ENCODE peak calls at places on chromosomes 12 and 14, in eight cellular contexts. U is upper lobe of right lung, F is AG09319, A is cardiac muscle cell, Z is astrocyte of the spinal cord, O is fibroblast of mammary gland, K is A549, V is type B pancreatic cell. L is an unnamed sample.

GRCh38 chr14:106586098-106586704 is 1059.8 kb downstream of the TMEM121 start:
- DNase-seq in F (no peak), O (no peak), A (no peak), K (peak), U (peak), Z (no peak), V (no peak), L (no peak)

GRCh38 chr12:121673013-121673441 is 3.6 kb upstream of the MORN3 start:
- DNase-seq in V (no peak), F (no peak), U (no peak), O (no peak), Z (no peak), K (no peak), A (no peak), L (peak)

GRCh38 chr14:93811020-93811419 is 22.7 kb upstream of the PRIMA1 start:
- DNase-seq in V (no peak), A (no peak), K (no peak), O (no peak), Z (no peak), U (no peak), F (no peak), L (no peak)

GRCh38 chr12:87272846-87273245 is 756.4 kb downstream of the C12orf50 start:
- DNase-seq in A (no peak), U (no peak), O (no peak), K (no peak), V (no peak), Z (no peak), F (no peak), L (no peak)

GRCh38 chr14:70666364-70666691 is 24.6 kb downstream of the TTC9 start:
- DNase-seq in U (no peak), O (no peak), A (peak), F (no peak), Z (no peak), K (no peak), V (no peak), L (no peak)

GRCh38 chr12:21991526-21991925 is 50.3 kb upstream of the ABCC9 start:
- DNase-seq in O (no peak), U (no peak), V (no peak), F (no peak), K (no peak), A (no peak), Z (no peak), L (no peak)

GRCh38 chr14:100580316-100581227 is 6.6 kb downstream of the BEGAIN start:
- DNase-seq in Z (no peak), K (no peak), F (no peak), U (peak), A (no peak), V (no peak), O (no peak), L (no peak)

GRCh38 chr14:54572316-54572715 is 5.4 kb downstream of the SAMD4A start:
- DNase-seq in K (peak), F (no peak), V (no peak), O (peak), U (no peak), Z (no peak), A (peak), L (peak)

GRCh38 chr12:100185361-100185894 is 15.2 kb upstream of the ACTR6 start:
- DNase-seq in U (no peak), O (no peak), K (no peak), A (no peak), F (no peak), Z (no peak), V (peak), L (no peak)

GRCh38 chr12:59404109-59404650 is 191.6 kb upstream of the SLC16A7 start:
- DNase-seq in A (no peak), O (no peak), F (no peak), V (no peak), Z (no peak), U (no peak), K (no peak), L (no peak)

GRCh38 chr12:47789712-47790489 is 16.9 kb downstream of the SLC48A1 start:
- DNase-seq in K (no peak), O (no peak), U (no peak), A (no peak), Z (no peak), V (no peak), F (no peak), L (no peak)

GRCh38 chr12:60345442-60345841 is 749.6 kb downstream of the SLC16A7 start:
- DNase-seq in A (no peak), U (no peak), K (no peak), O (no peak), Z (no peak), F (no peak), V (no peak), L (no peak)

GRCh38 chr14:39218171-39218769 is 15.4 kb upstream of the MIA2 start:
- DNase-seq in U (no peak), F (no peak), K (peak), O (peak), V (no peak), A (peak), Z (peak), L (no peak)

GRCh38 chr12:54222609-54223008 is 33.8 kb upstream of the SMUG1 start:
- DNase-seq in Z (peak), O (peak), K (no peak), V (no peak), U (no peak), A (peak), F (peak), L (no peak)

GRCh38 chr12:10873374-10873773 is 10.7 kb downstream of the PRH1 start:
- DNase-seq in O (no peak), Z (peak), F (no peak), A (peak), V (no peak), K (no peak), U (no peak), L (no peak)

GRCh38 chr12:18074001-18074400 is 16.0 kb downstream of the RERGL start:
- DNase-seq in V (no peak), A (no peak), O (no peak), Z (no peak), F (no peak), U (no peak), K (no peak), L (no peak)

GRCh38 chr14:59217011-59217410 is 28.5 kb downstream of the DAAM1 start:
- DNase-seq in O (no peak), F (no peak), V (no peak), U (no peak), K (no peak), A (no peak), Z (peak), L (no peak)

GRCh38 chr12:21296751-21297406 is 37.8 kb downstream of the SLCO1A2 start:
- DNase-seq in F (no peak), K (peak), A (peak), U (no peak), O (peak), V (no peak), Z (peak), L (no peak)

GRCh38 chr14:38079886-38080285 is 127.8 kb upstream of the SSTR1 start:
- DNase-seq in U (no peak), F (no peak), K (no peak), A (no peak), Z (no peak), V (no peak), O (no peak), L (no peak)

GRCh38 chr14:91354221-91354916 is 63.3 kb downstream of the CCDC88C start:
- DNase-seq in U (no peak), F (no peak), A (peak), Z (peak), O (peak), K (no peak), V (no peak), L (no peak)

GRCh38 chr12:8145754-8146415 is 10.9 kb upstream of the ZNF705A start:
- DNase-seq in A (peak), K (no peak), F (peak), V (no peak), O (peak), Z (peak), U (peak), L (no peak)

GRCh38 chr14:93332032-93332852 is 594 bp downstream of the BTBD7 start:
- DNase-seq in Z (peak), K (peak), F (no peak), A (peak), O (peak), U (peak), V (peak), L (peak)

GRCh38 chr12:11747969-11748368 is 98.5 kb downstream of the ETV6 start:
- DNase-seq in V (no peak), Z (no peak), K (no peak), U (no peak), F (no peak), O (no peak), A (no peak), L (no peak)

GRCh38 chr12:91627225-91627624 is 444.6 kb upstream of the DCN start:
- DNase-seq in O (no peak), U (no peak), K (no peak), Z (no peak), A (no peak), F (no peak), V (no peak), L (no peak)

GRCh38 chr12:25960176-25960575 is 1.7 kb downstream of the RASSF8 start:
- DNase-seq in A (peak), U (no peak), O (peak), V (no peak), F (no peak), K (peak), Z (peak), L (peak)

GRCh38 chr14:86203843-86204242 is 673.9 kb downstream of the FLRT2 start:
- DNase-seq in K (no peak), Z (no peak), O (no peak), A (no peak), F (no peak), V (no peak), U (no peak), L (no peak)

GRCh38 chr12:124032265-124032886 is 59.4 kb downstream of the ZNF664 start:
- DNase-seq in V (no peak), U (no peak), A (peak), K (peak), Z (peak), O (peak), F (no peak), L (peak)

GRCh38 chr12:106956048-106956935 is 585 bp downstream of the TMEM263 start:
- DNase-seq in V (no peak), A (peak), Z (peak), K (peak), U (peak), F (peak), O (peak), L (peak)

GRCh38 chr12:65607271-65607880 is 216.9 kb upstream of the HMGA2 start:
- DNase-seq in F (no peak), K (no peak), V (no peak), U (no peak), O (peak), Z (peak), A (no peak), L (no peak)

GRCh38 chr12:105899589-105899988 is 239.2 kb downstream of the NUAK1 start:
- DNase-seq in F (no peak), U (no peak), O (no peak), A (peak), K (no peak), Z (no peak), V (no peak), L (no peak)

GRCh38 chr12:12126551-12126950 is 55.8 kb downstream of the BCL2L14 start:
- DNase-seq in U (no peak), F (no peak), V (no peak), K (no peak), Z (no peak), A (no peak), O (peak), L (no peak)

GRCh38 chr14:29650554-29651269 is 276.9 kb downstream of the PRKD1 start:
- DNase-seq in A (peak), F (no peak), K (no peak), V (no peak), O (no peak), Z (no peak), U (no peak), L (no peak)

GRCh38 chr12:51198568-51199400 is 19.1 kb downstream of the POU6F1 start:
- DNase-seq in O (no peak), K (no peak), Z (no peak), V (no peak), F (no peak), A (no peak), U (no peak), L (no peak)

DNA sequence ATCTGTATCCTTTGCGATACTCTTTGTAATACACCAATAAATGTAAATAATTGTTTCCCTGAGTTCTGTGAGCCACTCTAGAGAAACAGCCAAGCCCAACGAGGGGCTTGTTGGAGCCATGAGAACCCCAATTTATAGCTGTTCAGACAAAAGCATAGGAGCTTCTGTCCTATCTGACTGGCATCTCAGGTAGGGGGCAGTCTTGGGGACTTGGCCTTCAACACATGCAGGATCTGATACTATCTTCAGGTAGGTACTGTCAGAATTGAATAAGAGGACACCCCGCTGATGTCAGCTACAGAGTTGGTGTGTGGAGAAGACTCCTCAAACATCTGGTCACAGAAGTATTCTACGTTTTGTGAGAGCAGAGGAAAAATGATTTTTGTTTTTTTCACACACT is 25.3 kb downstream of the TXNDC16 start:
- DNase-seq in A (no peak), Z (no peak), U (no peak), V (no peak), F (no peak), K (no peak), O (no peak), L (no peak)
- TF ChIP-seq CTCF in A (no peak), Z (no peak), U (no peak), V (no peak), F (no peak), K (no peak), O (no peak), L (no peak)

GRCh38 chr12:39072658-39073057 is 167.3 kb upstream of the CPNE8 start:
- DNase-seq in F (no peak), O (no peak), A (no peak), K (no peak), Z (no peak), U (no peak), V (no peak), L (no peak)
- TF ChIP-seq CTCF in F (no peak), O (no peak), A (no peak), K (no peak), Z (no peak), U (no peak), V (no peak), L (no peak)

GRCh38 chr14:24956104-24956503 is 93.8 kb downstream of the STXBP6 start:
- DNase-seq in V (no peak), U (no peak), K (no peak), O (no peak), A (no peak), F (no peak), Z (no peak), L (no peak)

GRCh38 chr14:24948261-24948847 is 101.6 kb downstream of the STXBP6 start:
- DNase-seq in V (no peak), Z (no peak), U (no peak), O (no peak), K (no peak), A (no peak), F (no peak), L (no peak)

GRCh38 chr14:24954037-24954696 is 95.8 kb downstream of the STXBP6 start:
- DNase-seq in U (no peak), Z (no peak), F (no peak), A (no peak), K (no peak), O (no peak), V (no peak), L (no peak)

GRCh38 chr14:24954697-24955037 is 95.3 kb downstream of the STXBP6 start:
- DNase-seq in U (no peak), Z (no peak), F (no peak), V (no peak), K (no peak), O (no peak), A (no peak), L (no peak)

GRCh38 chr14:24952851-24953666 is 96.9 kb downstream of the STXBP6 start:
- DNase-seq in K (peak), V (no peak), A (no peak), U (no peak), F (no peak), Z (no peak), O (peak), L (peak)
- TF ChIP-seq CTCF in K (no peak), V (peak), A (no peak), U (peak), F (no peak), Z (no peak), O (no peak), L (no peak)

GRCh38 chr14:49294736-49295135 is 291.4 kb downstream of the RPS29 start:
- DNase-seq in V (no peak), F (no peak), Z (no peak), A (no peak), K (no peak), O (no peak), U (no peak), L (no peak)
- TF ChIP-seq CTCF in V (no peak), F (no peak), Z (no peak), A (no peak), K (no peak), O (no peak), U (no peak), L (no peak)

GRCh38 chr12:24769682-24770081 is 179.2 kb downstream of the BCAT1 start:
- DNase-seq in V (no peak), Z (no peak), A (no peak), U (no peak), F (no peak), O (no peak), K (no peak), L (no peak)
- TF ChIP-seq CTCF in V (no peak), Z (no peak), A (no peak), U (no peak), F (no peak), O (no peak), K (no peak), L (no peak)

GRCh38 chr14:76086636-76087035 is 65.1 kb upstream of the GPATCH2L start:
- DNase-seq in U (no peak), V (no peak), O (no peak), A (no peak), Z (no peak), F (no peak), K (no peak), L (no peak)

GRCh38 chr14:76089151-76089550 is 62.6 kb upstream of the GPATCH2L start:
- DNase-seq in O (no peak), V (no peak), U (no peak), A (no peak), Z (no peak), F (no peak), K (no peak), L (no peak)

GRCh38 chr14:76089575-76089974 is 62.1 kb upstream of the GPATCH2L start:
- DNase-seq in U (no peak), Z (no peak), K (no peak), O (no peak), A (no peak), F (no peak), V (no peak), L (no peak)

GRCh38 chr14:76090611-76091010 is 61.1 kb upstream of the GPATCH2L start:
- DNase-seq in V (no peak), O (peak), F (no peak), K (no peak), Z (no peak), U (no peak), A (no peak), L (no peak)

DNA sequence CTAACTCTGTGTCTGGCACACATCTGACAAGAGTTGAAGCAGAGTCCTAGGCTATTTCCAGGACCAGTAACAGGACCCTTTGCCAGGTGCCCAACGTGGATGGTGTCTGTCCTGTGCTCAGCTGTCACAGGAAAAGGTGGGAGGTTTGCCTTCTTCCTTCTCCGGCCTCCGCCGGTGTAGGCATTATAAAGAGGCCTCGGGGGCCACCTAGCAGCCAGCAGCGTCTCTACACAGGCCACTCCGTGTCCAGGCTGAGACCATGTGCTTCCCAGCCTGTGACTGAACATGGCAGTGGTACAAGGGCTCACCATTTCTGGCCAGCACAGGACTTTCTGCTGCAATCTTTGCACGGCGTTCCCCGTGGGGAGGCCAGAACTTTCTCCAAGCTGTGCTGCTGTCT is 60.7 kb upstream of the GPATCH2L start:
- DNase-seq in V (no peak), U (no peak), F (no peak), K (no peak), A (peak), O (peak), Z (no peak), L (peak)
- TF ChIP-seq CTCF in V (no peak), U (peak), F (peak), K (no peak), A (peak), O (peak), Z (peak), L (no peak)

GRCh38 chr12:113364698-113365097 is 6.3 kb downstream of the PLBD2 start:
- DNase-seq in O (no peak), V (no peak), U (no peak), A (no peak), K (no peak), Z (no peak), F (no peak), L (no peak)

GRCh38 chr12:113359133-113359938 is 949 bp downstream of the PLBD2 start:
- DNase-seq in Z (no peak), V (no peak), K (no peak), F (no peak), U (no peak), A (peak), O (peak), L (no peak)

GRCh38 chr12:113358381-113359132 is at the start of gene PLBD2:
- DNase-seq in O (peak), A (peak), U (peak), F (peak), V (peak), Z (peak), K (peak), L (peak)

GRCh38 chr12:113361574-113362370 is 3.4 kb downstream of the PLBD2 start:
- DNase-seq in F (peak), U (no peak), K (no peak), V (no peak), Z (no peak), A (peak), O (no peak), L (no peak)

DNA sequence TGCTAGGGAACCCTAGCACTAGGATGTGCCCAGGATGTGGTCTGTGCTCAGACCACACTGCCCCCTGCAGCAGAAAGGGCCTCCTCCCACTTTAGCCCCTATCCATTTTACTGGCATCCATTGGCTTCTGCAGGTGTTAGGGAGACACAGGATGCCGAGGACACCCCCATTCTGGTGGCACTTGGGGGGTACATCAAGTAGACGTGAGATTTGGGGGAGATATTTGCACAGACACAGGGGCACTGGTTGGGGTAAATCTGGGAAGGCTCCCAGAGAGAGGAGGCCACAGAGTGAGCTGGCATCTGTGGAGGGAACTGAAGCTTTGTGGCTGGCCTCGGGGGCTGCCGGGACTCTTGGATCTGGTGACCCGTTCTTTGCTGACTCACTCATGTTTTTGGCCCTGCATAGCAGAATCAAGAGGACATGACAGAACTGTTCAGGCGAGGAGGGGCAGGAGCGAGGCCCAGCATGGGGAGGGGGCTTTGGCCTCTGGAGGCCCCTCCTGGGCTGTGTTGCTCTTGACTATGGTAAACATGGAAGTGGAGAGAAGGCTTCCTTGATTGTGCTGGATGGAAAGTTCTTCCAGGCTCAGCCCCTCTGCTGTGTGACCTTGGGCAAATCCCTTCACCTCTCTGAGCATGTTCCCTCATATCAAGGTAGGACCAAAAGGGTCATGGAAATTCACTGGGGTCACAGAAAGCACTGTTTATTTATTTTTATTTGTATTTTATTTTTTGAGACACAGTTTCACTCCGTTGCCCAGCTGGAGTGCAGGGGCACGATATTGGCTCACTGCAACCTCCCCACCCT is 1.8 kb downstream of the PLBD2 start:
- DNase-seq in K (no peak), V (no peak), U (no peak), Z (no peak), A (peak), O (peak), F (no peak), L (no peak)
- TF ChIP-seq CTCF in K (peak), V (no peak), U (no peak), Z (peak), A (peak), O (peak), F (peak), L (no peak)

GRCh38 chr12:38053655-38054464 is 262.7 kb upstream of the ALG10B start:
- DNase-seq in U (peak), V (no peak), F (no peak), A (no peak), Z (no peak), O (no peak), K (peak), L (no peak)
- TF ChIP-seq CTCF in U (peak), V (no peak), F (no peak), A (no peak), Z (no peak), O (no peak), K (peak), L (no peak)

GRCh38 chr14:63267171-63267570 is 51.6 kb downstream of the GPHB5 start:
- DNase-seq in V (no peak), K (no peak), Z (no peak), F (no peak), O (no peak), U (no peak), A (no peak), L (no peak)
- TF ChIP-seq CTCF in V (no peak), K (no peak), Z (no peak), F (no peak), O (no peak), U (no peak), A (no peak), L (no peak)

L was measured in endothelial cell.